ENCODE peak calls at places on chromosomes 12 and 14, in seven cellular contexts. V is HepG2, Q is SK-N-SH, J is H1, W is GM12878, L is K562, R is HCT116. T is an unnamed sample.

GRCh38 chr12:5267603-5268423 is 164.1 kb upstream of the NTF3 start:
- DNase-seq in L (no peak), J (no peak), V (no peak), W (no peak), R (no peak), Q (no peak), T (no peak)

GRCh38 chr12:113222730-113223531 is 1.7 kb downstream of the TPCN1 start:
- DNase-seq in J (no peak), V (peak; percentile 91), Q (no peak), L (no peak), W (no peak), R (no peak), T (peak; percentile 87)

GRCh38 chr12:25825494-25825893 is 133.0 kb upstream of the RASSF8 start:
- DNase-seq in V (no peak), R (no peak), L (no peak), W (no peak), J (no peak), Q (no peak), T (peak; percentile 29)

GRCh38 chr14:31326111-31326510 is 94.2 kb downstream of the HEATR5A start:
- DNase-seq in L (no peak), W (no peak), Q (no peak), R (peak; percentile 15), J (no peak), V (peak; percentile 26), T (no peak)

GRCh38 chr12:104718581-104718980 is 239.5 kb downstream of the SLC41A2 start:
- DNase-seq in W (no peak), Q (no peak), L (no peak), R (no peak), J (no peak), V (no peak), T (no peak)

GRCh38 chr12:49667319-49668090 is 39.7 kb downstream of the FMNL3 start:
- DNase-seq in Q (no peak), J (no peak), V (no peak), R (no peak), W (no peak), L (no peak), T (no peak)

GRCh38 chr14:59772252-59772651 is 98.3 kb downstream of the RTN1 start:
- DNase-seq in Q (no peak), V (no peak), W (no peak), R (no peak), J (no peak), L (no peak), T (no peak)

GRCh38 chr12:117098361-117099217 is 627 bp downstream of the TESC start:
- DNase-seq in Q (peak; percentile 67), V (no peak), J (peak; percentile 62), R (no peak), L (peak; percentile 66), W (no peak), T (no peak)

GRCh38 chr14:21092147-21093011 is 6.1 kb downstream of the ZNF219 start:
- DNase-seq in W (no peak), Q (peak; percentile 95), R (peak; percentile 40), L (peak; percentile 72), V (peak; percentile 72), J (peak; percentile 99), T (peak; percentile 71)

GRCh38 chr12:64181504-64182291 is 40.4 kb downstream of the KICS2 start:
- DNase-seq in Q (peak; percentile 50), V (peak; percentile 32), R (peak; percentile 92), J (no peak), L (no peak), W (no peak), T (peak; percentile 65)

GRCh38 chr12:125330645-125331341 is 265.6 kb downstream of the AACS start:
- DNase-seq in W (no peak), V (peak; percentile 5), L (peak; percentile 85), R (peak; percentile 8), Q (peak; percentile 93), J (peak; percentile 98), T (peak; percentile 55)

GRCh38 chr12:93361159-93361919 is 16.4 kb upstream of the NUDT4 start:
- DNase-seq in J (no peak), V (no peak), Q (no peak), L (no peak), W (no peak), R (no peak), T (no peak)

GRCh38 chr14:71923471-71923870 is 8.8 kb upstream of the RGS6 start:
- DNase-seq in R (no peak), W (no peak), L (no peak), Q (no peak), J (no peak), V (no peak), T (no peak)

GRCh38 chr14:51595831-51596472 is 55.8 kb upstream of the FRMD6 start:
- DNase-seq in J (no peak), R (no peak), W (no peak), V (no peak), L (no peak), Q (no peak), T (no peak)

GRCh38 chr12:44672042-44672441 is 204.1 kb downstream of the NELL2 start:
- DNase-seq in V (no peak), Q (no peak), R (no peak), W (no peak), J (no peak), L (no peak), T (no peak)

GRCh38 chr14:54807428-54807827 is 95.2 kb downstream of the GCH1 start:
- DNase-seq in Q (no peak), L (no peak), J (no peak), R (no peak), V (no peak), W (no peak), T (no peak)

GRCh38 chr12:126874427-126875026 is 1392.4 kb upstream of the TMEM132C start:
- DNase-seq in W (peak; percentile 1), L (peak; percentile 79), J (peak; percentile 89), V (peak; percentile 15), R (peak; percentile 50), Q (peak; percentile 70), T (peak; percentile 48)

GRCh38 chr12:39199371-39199770 is 243.5 kb downstream of the KIF21A start:
- DNase-seq in J (no peak), L (no peak), V (no peak), R (no peak), W (no peak), Q (peak; percentile 28), T (no peak)

GRCh38 chr12:48973531-48973930 is 2.0 kb upstream of the WNT10B start:
- DNase-seq in R (no peak), L (peak; percentile 44), Q (peak; percentile 40), J (no peak), W (no peak), V (peak; percentile 39), T (peak; percentile 13)

GRCh38 chr14:68506645-68507405 is 286.0 kb downstream of the ZFP36L1 start:
- DNase-seq in V (no peak), R (no peak), W (peak; percentile 96), L (no peak), Q (no peak), J (no peak), T (peak; percentile 56)

GRCh38 chr12:124756151-124756550 is 107.5 kb downstream of the SCARB1 start:
- DNase-seq in R (no peak), V (no peak), W (no peak), Q (no peak), J (no peak), L (no peak), T (no peak)

GRCh38 chr12:53575502-53576264 is 50.5 kb downstream of the ATF7 start:
- DNase-seq in V (no peak), L (peak; percentile 30), J (no peak), R (no peak), W (no peak), Q (no peak), T (no peak)

GRCh38 chr12:46454981-46455380 is 82.4 kb upstream of the SLC38A2 start:
- DNase-seq in Q (no peak), W (no peak), R (no peak), V (no peak), J (no peak), L (no peak), T (no peak)

GRCh38 chr12:127546721-127547505 is 720.1 kb upstream of the TMEM132C start:
- DNase-seq in W (no peak), L (no peak), J (no peak), Q (no peak), V (no peak), R (no peak), T (no peak)

GRCh38 chr14:94164685-94165431 is 9.3 kb upstream of the PPP4R4 start:
- DNase-seq in W (no peak), L (no peak), Q (no peak), V (no peak), J (no peak), R (no peak), T (no peak)

GRCh38 chr12:131985145-131985875 is 35.6 kb downstream of the EP400 start:
- DNase-seq in J (peak; percentile 38), L (no peak), R (no peak), W (no peak), V (no peak), Q (no peak), T (no peak)

GRCh38 chr12:104649217-104649834 is 192.6 kb downstream of the CHST11 start:
- DNase-seq in J (no peak), R (no peak), Q (no peak), V (no peak), L (no peak), W (no peak), T (no peak)

GRCh38 chr14:73014105-73014504 is 12.8 kb downstream of the ZFYVE1 start:
- DNase-seq in L (no peak), W (peak; percentile 90), J (no peak), R (no peak), Q (no peak), V (no peak), T (no peak)
- TF ChIP-seq JUND in L (no peak), W (peak; percentile 73), J (no peak), R (peak; percentile 7), Q (no peak), V (no peak), T (no peak)

GRCh38 chr12:115023279-115023678 is 339.3 kb upstream of the TBX3 start:
- DNase-seq in J (no peak), L (no peak), W (no peak), R (no peak), Q (no peak), V (no peak), T (no peak)
- TF ChIP-seq JUND in J (no peak), L (no peak), W (no peak), R (no peak), Q (no peak), V (no peak), T (no peak)

GRCh38 chr12:42935756-42936155 is 346.2 kb upstream of the PRICKLE1 start:
- DNase-seq in L (no peak), Q (no peak), R (no peak), V (no peak), W (no peak), J (no peak), T (no peak)
- TF ChIP-seq JUND in L (no peak), Q (no peak), R (no peak), V (no peak), W (no peak), J (no peak), T (no peak)

DNA sequence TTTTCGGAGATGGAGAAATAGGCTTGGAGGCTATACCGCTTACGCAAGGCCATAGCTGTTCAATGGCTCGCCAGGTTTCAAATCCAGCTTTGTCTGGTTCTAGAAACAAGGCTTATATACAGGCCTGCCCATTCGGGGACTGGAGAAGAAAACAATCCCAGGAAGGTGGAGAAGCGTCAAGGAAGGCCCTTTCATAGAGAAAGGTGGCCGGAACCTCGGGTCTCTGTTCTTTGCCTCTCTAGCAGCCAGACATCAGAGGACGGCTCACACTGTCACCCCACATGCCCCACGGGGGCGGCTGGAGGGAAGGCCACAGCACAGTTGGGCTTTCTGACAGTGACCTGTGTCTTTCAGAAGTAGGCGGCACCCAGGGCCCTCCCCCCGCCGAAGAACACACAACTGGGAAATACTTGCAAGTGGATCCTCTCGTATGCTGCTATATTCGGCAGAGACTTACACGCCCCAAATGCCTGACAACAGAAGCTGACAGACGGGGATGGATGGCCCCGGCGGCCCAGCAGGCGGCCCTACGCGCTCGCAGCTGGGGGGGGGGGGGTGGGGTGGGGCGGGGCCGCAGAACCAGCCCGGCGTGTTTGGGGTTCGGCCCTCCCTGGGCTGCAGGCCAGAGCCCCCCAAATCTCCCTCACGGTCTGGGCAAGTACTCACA is 4.5 kb upstream of the SETD1B start:
- DNase-seq in R (peak; percentile 75), W (no peak), L (peak; percentile 59), J (no peak), Q (peak; percentile 75), V (peak; percentile 77), T (peak; percentile 98)
- TF ChIP-seq JUND in R (no peak), W (no peak), L (no peak), J (no peak), Q (no peak), V (no peak), T (no peak)